ENCODE peak calls at places on chromosome 13, in six cellular contexts. U, S, T, O, P and G are unnamed samples.

GRCh38 chr13:47990427-47990826 is 10.6 kb downstream of the SUCLA2 start:
- DNase-seq in U (no peak), S (no peak), T (no peak), O (no peak), P (no peak), G (no peak)

GRCh38 chr13:52348983-52349780 is 56.8 kb downstream of the THSD1 start:
- DNase-seq in U (no peak), S (no peak), T (no peak), O (no peak), P (peak), G (peak)

GRCh38 chr13:20297181-20297580 is 65.1 kb upstream of the GJB6 start:
- DNase-seq in U (no peak), S (no peak), T (no peak), O (no peak), P (no peak), G (no peak)

GRCh38 chr13:114248011-114248410 is 13.3 kb downstream of the CDC16 start:
- DNase-seq in U (no peak), S (no peak), T (no peak), O (no peak), P (no peak), G (peak)

GRCh38 chr13:92804346-92804745 is 422.3 kb upstream of the GPC6 start:
- DNase-seq in U (no peak), S (no peak), T (no peak), O (no peak), P (no peak), G (peak)

GRCh38 chr13:50334944-50335343 is 319.7 kb downstream of the KCNRG start:
- DNase-seq in U (no peak), S (no peak), T (no peak), O (no peak), P (no peak), G (no peak)

GRCh38 chr13:37618554-37618953 is 20.0 kb upstream of the POSTN start:
- DNase-seq in U (no peak), S (no peak), T (no peak), O (no peak), P (no peak), G (peak)

GRCh38 chr13:48983331-48983730 is 7.6 kb downstream of the FNDC3A start:
- DNase-seq in U (no peak), S (peak), T (no peak), O (no peak), P (no peak), G (no peak)

GRCh38 chr13:31885994-31886393 is 145.6 kb upstream of the FRY start:
- DNase-seq in U (no peak), S (no peak), T (no peak), O (no peak), P (no peak), G (no peak)

GRCh38 chr13:110944121-110944967 is 29.5 kb upstream of the ANKRD10 start:
- DNase-seq in U (peak), S (peak), T (no peak), O (no peak), P (peak), G (peak)

GRCh38 chr13:60397693-60398437 is 845 bp downstream of the TDRD3 start:
- DNase-seq in U (peak), S (peak), T (peak), O (no peak), P (peak), G (peak)

GRCh38 chr13:30429721-30430694 is 7.7 kb downstream of the UBE2L5 start:
- DNase-seq in U (no peak), S (no peak), T (no peak), O (no peak), P (peak), G (peak)

GRCh38 chr13:107553838-107554237 is 661.5 kb downstream of the LIG4 start:
- DNase-seq in U (no peak), S (no peak), T (no peak), O (no peak), P (no peak), G (no peak)

GRCh38 chr13:106491928-106492327 is 43.5 kb downstream of the EFNB2 start:
- DNase-seq in U (no peak), S (no peak), T (peak), O (no peak), P (no peak), G (no peak)

GRCh38 chr13:20814224-20814910 is 40.6 kb upstream of the EEF1AKMT1 start:
- DNase-seq in U (no peak), S (peak), T (no peak), O (no peak), P (no peak), G (peak)

GRCh38 chr13:19927117-19927734 is 31.3 kb upstream of the ZMYM2 start:
- DNase-seq in U (peak), S (no peak), T (peak), O (no peak), P (no peak), G (peak)

GRCh38 chr13:30824651-30825050 is 81.4 kb upstream of the MEDAG start:
- DNase-seq in U (no peak), S (peak), T (no peak), O (no peak), P (no peak), G (no peak)